ENCODE peak calls at places on chromosomes 3 and 15, in seven cellular contexts. H, D, X, Z, T, M and Y are unnamed samples.

GRCh38 chr3:151837057-151837456 is 23.1 kb downstream of the AADAC start:
- DNase-seq in H (no peak), X (peak; percentile 61), D (peak; percentile 89), Z (peak; percentile 76), M (peak; percentile 77), T (no peak), Y (peak; percentile 77)

GRCh38 chr3:129577356-129577755 is 29.1 kb downstream of the PLXND1 start:
- DNase-seq in H (no peak), X (no peak), T (no peak), D (no peak), Z (no peak), M (no peak), Y (no peak)

GRCh38 chr3:48553886-48554845 is 2.4 kb downstream of the PFKFB4 start:
- DNase-seq in X (no peak), D (no peak), Z (no peak), T (no peak), M (no peak), H (no peak), Y (no peak)

GRCh38 chr15:88403461-88403860 is 63.7 kb downstream of the MRPL46 start:
- DNase-seq in M (no peak), D (no peak), X (no peak), H (no peak), Z (no peak), T (no peak), Y (no peak)

GRCh38 chr3:100740207-100740606 is 30.9 kb downstream of the TFG start:
- DNase-seq in D (no peak), T (no peak), H (no peak), M (no peak), Z (no peak), X (no peak), Y (no peak)

GRCh38 chr3:148815736-148816135 is 11.9 kb upstream of the CPB1 start:
- DNase-seq in T (no peak), H (no peak), X (no peak), D (no peak), M (no peak), Z (no peak), Y (no peak)

GRCh38 chr3:39101022-39101689 is 6.3 kb downstream of the GORASP1 start:
- DNase-seq in X (peak; percentile 51), H (no peak), Z (peak; percentile 49), T (no peak), M (no peak), D (peak; percentile 26), Y (peak; percentile 37)

GRCh38 chr15:40363611-40364010 is 5.6 kb downstream of the DISP2 start:
- DNase-seq in T (no peak), Z (no peak), H (no peak), X (no peak), M (no peak), D (no peak), Y (no peak)

GRCh38 chr3:188294823-188295487 is 141.0 kb downstream of the LPP start:
- DNase-seq in Z (peak; percentile 96), T (no peak), D (peak; percentile 96), M (peak; percentile 96), X (peak; percentile 93), H (no peak), Y (peak; percentile 93)

GRCh38 chr3:183826854-183827253 is 1.5 kb upstream of the MAP6D1 start:
- DNase-seq in Z (no peak), D (no peak), X (no peak), H (no peak), M (no peak), T (no peak), Y (no peak)

GRCh38 chr3:125240496-125240895 is 27.9 kb upstream of the SLC12A8 start:
- DNase-seq in H (peak; percentile 66), Z (peak; percentile 51), D (peak; percentile 35), T (no peak), X (peak; percentile 40), M (no peak), Y (peak; percentile 30)

GRCh38 chr3:16253601-16254000 is 11.1 kb downstream of the DPH3 start:
- DNase-seq in D (no peak), Z (peak; percentile 57), T (peak; percentile 84), H (peak; percentile 74), M (no peak), X (peak; percentile 69), Y (peak; percentile 64)

GRCh38 chr3:52490938-52491526 is 4.1 kb upstream of the STAB1 start:
- DNase-seq in D (peak; percentile 31), T (no peak), Z (peak; percentile 84), X (peak; percentile 83), H (no peak), M (peak; percentile 58), Y (no peak)

GRCh38 chr15:48177383-48177874 is 666 bp downstream of the MYEF2 start:
- DNase-seq in X (peak; percentile 19), Z (peak; percentile 66), M (peak; percentile 80), H (no peak), T (no peak), D (peak; percentile 62), Y (peak; percentile 42)

GRCh38 chr3:19046440-19046839 is 101.9 kb upstream of the KCNH8 start:
- DNase-seq in D (no peak), T (no peak), M (no peak), Z (peak; percentile 5), H (no peak), X (no peak), Y (no peak)

GRCh38 chr15:72133211-72133610 is 15.0 kb downstream of the SENP8 start:
- DNase-seq in H (no peak), T (no peak), M (no peak), Z (no peak), X (no peak), D (no peak), Y (no peak)

GRCh38 chr3:152915695-152916094 is 80.8 kb downstream of the P2RY1 start:
- DNase-seq in T (no peak), D (no peak), X (no peak), H (no peak), M (no peak), Z (no peak), Y (no peak)

GRCh38 chr3:123700791-123701712 is 116.2 kb upstream of the HACD2 start:
- DNase-seq in T (peak; percentile 95), Z (no peak), H (no peak), M (no peak), X (no peak), D (peak; percentile 61), Y (no peak)
- H3K4me3 ChIP-seq in T (peak overlapping the region; percentile 81), Z (no peak overlapping the region), H (peak overlapping the region; percentile 46), M (no peak overlapping the region), X (no peak overlapping the region), D (peak overlapping the region; percentile 6), Y (no peak overlapping the region)

GRCh38 chr3:62416109-62416508 is 42.8 kb upstream of the FEZF2 start:
- DNase-seq in D (no peak), H (no peak), Z (no peak), T (no peak), M (no peak), X (no peak), Y (no peak)
- H3K4me3 ChIP-seq in D (no peak overlapping the region), H (no peak overlapping the region), Z (no peak overlapping the region), T (no peak overlapping the region), M (no peak overlapping the region), X (no peak overlapping the region), Y (no peak overlapping the region)

DNA sequence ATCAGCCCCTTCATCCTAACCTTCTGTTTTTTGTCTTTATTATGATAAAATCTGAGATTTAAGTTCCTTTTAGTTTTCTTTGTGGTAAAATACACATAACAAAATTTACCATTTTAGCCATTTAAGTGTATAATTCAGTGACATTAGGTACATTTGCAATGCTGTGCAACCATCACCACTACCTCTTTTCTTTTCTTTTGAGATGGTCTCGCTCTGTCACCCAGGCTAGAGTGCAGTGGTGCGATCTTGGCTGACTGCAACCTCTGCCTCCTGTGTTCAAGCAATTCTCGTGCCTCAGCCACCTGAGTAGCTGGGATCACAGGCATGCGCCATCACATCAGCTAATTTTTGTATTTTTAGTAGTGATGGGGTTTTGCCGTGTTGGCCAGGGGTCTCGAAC is 6.2 kb upstream of the RAB11A start:
- DNase-seq in D (no peak), H (no peak), M (no peak), X (no peak), Z (no peak), T (no peak), Y (no peak)
- H3K4me3 ChIP-seq in D (no peak overlapping the region), H (no peak overlapping the region), M (no peak overlapping the region), X (no peak overlapping the region), Z (no peak overlapping the region), T (no peak overlapping the region), Y (no peak overlapping the region)

GRCh38 chr3:10115326-10116137 is at the start of gene BRK1:
- DNase-seq in T (peak; percentile 97), M (peak; percentile 96), Z (peak; percentile 98), H (peak; percentile 98), D (peak; percentile 97), X (peak; percentile 98), Y (peak; percentile 97)

GRCh38 chr3:10121064-10121463 is 5.6 kb downstream of the BRK1 start:
- DNase-seq in Z (no peak), X (no peak), D (no peak), T (no peak), M (no peak), H (no peak), Y (no peak)

GRCh38 chr3:10119376-10119775 is 3.9 kb downstream of the BRK1 start:
- DNase-seq in M (no peak), Z (peak; percentile 29), H (no peak), T (no peak), D (no peak), X (no peak), Y (no peak)

GRCh38 chr3:10116138-10116460 is 624 bp downstream of the BRK1 start:
- DNase-seq in H (no peak), X (peak; percentile 36), M (no peak), Z (peak; percentile 41), T (no peak), D (peak; percentile 54), Y (no peak)

GRCh38 chr3:10116928-10117327 is 1.5 kb downstream of the BRK1 start:
- DNase-seq in Z (no peak), D (no peak), M (no peak), H (no peak), T (no peak), X (no peak), Y (no peak)
- H3K4me3 ChIP-seq in Z (no peak overlapping the region), D (no peak overlapping the region), M (no peak overlapping the region), H (no peak overlapping the region), T (no peak overlapping the region), X (peak overlapping the region; percentile 98), Y (peak overlapping the region; percentile 100)